ENCODE peak calls at places on chromosome 2, in six cellular contexts. B is H1, C is spleen, J is HCT116, L is stomach, Q is GM12878. Y is an unnamed sample. For H3K9me3, the result is how much of the 10 kb centered on the place peaks cover.

GRCh38 chr2:105969552-105969951 is 224.5 kb downstream of the UXS1 start:
- DNase-seq in B (peak), C (no peak), J (peak), L (no peak), Q (no peak), Y (no peak)

GRCh38 chr2:101753207-101753616 is 55.7 kb downstream of the MAP4K4 start:
- DNase-seq in B (no peak), C (no peak), J (no peak), L (no peak), Q (no peak), Y (no peak)

GRCh38 chr2:40431600-40431955 is 20.3 kb downstream of the SLC8A1 start:
- DNase-seq in B (no peak), C (no peak), J (no peak), L (no peak), Q (no peak), Y (no peak)

GRCh38 chr2:144248350-144249034 is 271.4 kb downstream of the ZEB2 start:
- DNase-seq in B (no peak), C (no peak), J (no peak), L (no peak), Q (no peak), Y (no peak)

GRCh38 chr2:165648826-165649225 is 145.2 kb downstream of the GALNT3 start:
- DNase-seq in B (no peak), C (no peak), J (no peak), L (no peak), Q (no peak), Y (no peak)

GRCh38 chr2:101725515-101726192 is 28.1 kb downstream of the MAP4K4 start:
- DNase-seq in B (no peak), C (no peak), J (no peak), L (no peak), Q (no peak), Y (no peak)

GRCh38 chr2:199471443-199472057 is 13.8 kb upstream of the SATB2 start:
- DNase-seq in B (no peak), C (peak), J (no peak), L (peak), Q (no peak), Y (no peak)

GRCh38 chr2:118177932-118178331 is 89.7 kb downstream of the INSIG2 start:
- DNase-seq in B (no peak), C (no peak), J (no peak), L (no peak), Q (no peak), Y (no peak)

GRCh38 chr2:176130153-176130916 is 830 bp downstream of the HOXD8 start:
- DNase-seq in B (no peak), C (peak), J (no peak), L (no peak), Q (no peak), Y (no peak)

GRCh38 chr2:120538691-120539420 is 192.9 kb downstream of the INHBB start:
- DNase-seq in B (no peak), C (no peak), J (no peak), L (no peak), Q (no peak), Y (peak)

GRCh38 chr2:172182624-172183023 is 79.9 kb upstream of the DLX2 start:
- DNase-seq in B (no peak), C (no peak), J (no peak), L (no peak), Q (no peak), Y (no peak)

GRCh38 chr2:181239400-181239799 is 217.8 kb upstream of the ITGA4 start:
- DNase-seq in B (no peak), C (no peak), J (peak), L (no peak), Q (no peak), Y (no peak)

GRCh38 chr2:69026026-69026425 is 13.0 kb downstream of the ANTXR1 start:
- DNase-seq in B (no peak), C (no peak), J (peak), L (peak), Q (peak), Y (no peak)

GRCh38 chr2:241550616-241551580 is 7.6 kb upstream of the BOK start:
- DNase-seq in B (no peak), C (no peak), J (no peak), L (no peak), Q (no peak), Y (no peak)

GRCh38 chr2:217297096-217297495 is 437.2 kb upstream of the TNP1 start:
- DNase-seq in B (no peak), C (no peak), J (no peak), L (no peak), Q (no peak), Y (no peak)

GRCh38 chr2:32342811-32343210 is 14.0 kb upstream of the BIRC6 start:
- DNase-seq in B (no peak), C (peak), J (no peak), L (no peak), Q (no peak), Y (no peak)

GRCh38 chr2:42110287-42110973 is 58.7 kb upstream of the EML4 start:
- DNase-seq in B (no peak), C (no peak), J (no peak), L (peak), Q (no peak), Y (no peak)

GRCh38 chr2:179657068-179657467 is 204.3 kb downstream of the ZNF385B start:
- DNase-seq in B (no peak), C (no peak), J (no peak), L (no peak), Q (no peak), Y (no peak)

GRCh38 chr2:10987439-10987838 is 75.7 kb downstream of the KCNF1 start:
- DNase-seq in B (no peak), C (no peak), J (no peak), L (no peak), Q (no peak), Y (no peak)

GRCh38 chr2:9310390-9310789 is 103.8 kb downstream of the ASAP2 start:
- DNase-seq in B (no peak), C (no peak), J (no peak), L (peak), Q (no peak), Y (no peak)

DNA sequence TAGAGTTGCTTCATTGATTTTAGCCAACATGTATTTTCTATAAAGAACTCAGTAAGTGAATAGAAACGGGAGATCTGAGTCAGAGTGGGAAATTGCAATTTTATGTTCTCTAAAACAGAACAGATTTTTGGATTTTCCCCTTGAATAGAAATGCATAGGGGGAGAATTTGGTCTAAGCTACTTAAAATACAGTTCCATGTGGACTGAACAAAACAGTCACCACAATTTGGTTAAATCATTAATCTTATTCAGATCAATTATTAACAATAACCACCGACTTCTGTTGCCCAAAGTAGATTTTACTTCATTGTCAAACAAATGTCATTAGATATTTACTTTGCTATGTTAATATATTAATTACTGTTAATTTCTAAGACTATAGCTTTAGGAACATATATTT is 107.7 kb downstream of the SCG2 start:
- DNase-seq in B (no peak), C (no peak), J (no peak), L (no peak), Q (no peak), Y (no peak)
- H3K9me3 ChIP-seq in B (under half), C (under half), J (under half), L (under half), Q (under half), Y (under half)

GRCh38 chr2:218823456-218823855 is 8.1 kb downstream of the PRKAG3 start:
- DNase-seq in B (no peak), C (no peak), J (no peak), L (no peak), Q (no peak), Y (no peak)

GRCh38 chr2:218820746-218821369 is 10.7 kb downstream of the PRKAG3 start:
- DNase-seq in B (no peak), C (no peak), J (no peak), L (no peak), Q (no peak), Y (no peak)

GRCh38 chr2:218824004-218824403 is 7.6 kb downstream of the PRKAG3 start:
- DNase-seq in B (no peak), C (no peak), J (no peak), L (no peak), Q (no peak), Y (no peak)

GRCh38 chr2:218822622-218823021 is 9.0 kb downstream of the PRKAG3 start:
- DNase-seq in B (no peak), C (no peak), J (no peak), L (no peak), Q (no peak), Y (no peak)

GRCh38 chr2:218821605-218822211 is 9.9 kb downstream of the PRKAG3 start:
- DNase-seq in B (no peak), C (no peak), J (no peak), L (no peak), Q (no peak), Y (no peak)
- TF ChIP-seq POLR2AphosphoS5 in B (no peak), C (no peak), J (no peak), L (no peak), Q (no peak), Y (no peak)

GRCh38 chr2:219252570-219252899 is 508 bp upstream of the TUBA4B start:
- DNase-seq in B (no peak), C (no peak), J (no peak), L (no peak), Q (no peak), Y (no peak)
- H3K4me3 ChIP-seq in B (peak), C (peak), J (peak), L (peak), Q (peak), Y (peak)

GRCh38 chr2:204738721-204739120 is 193.4 kb downstream of the PARD3B start:
- DNase-seq in B (no peak), C (no peak), J (no peak), L (no peak), Q (no peak), Y (no peak)
- H3K9me3 ChIP-seq in B (under half), C (under half), J (under half), L (under half), Q (under half), Y (under half)

GRCh38 chr2:70643715-70644114 is 90.1 kb upstream of the TGFA start:
- DNase-seq in B (no peak), C (no peak), J (peak), L (no peak), Q (no peak), Y (no peak)
- TF ChIP-seq POLR2AphosphoS5 in B (no peak), C (no peak), J (no peak), L (no peak), Q (no peak), Y (no peak)